ENCODE peak calls at places on chromosomes 3 and 15, in nine cellular contexts. One of them, this sample, is unnamed.

GRCh38 chr3:177729939-177730700 is 532.8 kb upstream of the TBL1XR1 start:
- DNase-seq in stimulated activated CD4-positive, alpha-beta T cell treated with anti-CD3 and anti-CD28 coated beads, Interleukin-12 subunit alpha, Interleukin-12 subunit beta, amount 100 ng/mL, for 48 hours: no peak
- DNase-seq in adrenal gland: peak
- DNase-seq in T-helper 2 cell: no peak
- DNase-seq in mucosa of descending colon: no peak
- DNase-seq in KG1: no peak
- DNase-seq in activated T-cell treated with anti-CD3 and anti-CD28 coated beads for 1 hour: no peak
- DNase-seq in nephron progenitor cell: no peak
- DNase-seq in tibial artery: peak
- DNase-seq in this sample: no peak

GRCh38 chr15:101156509-101157159 is 95.2 kb downstream of the CHSY1 start:
- DNase-seq in stimulated activated CD4-positive, alpha-beta T cell treated with anti-CD3 and anti-CD28 coated beads, Interleukin-12 subunit alpha, Interleukin-12 subunit beta, amount 100 ng/mL, for 48 hours: no peak
- DNase-seq in adrenal gland: no peak
- DNase-seq in T-helper 2 cell: no peak
- DNase-seq in mucosa of descending colon: no peak
- DNase-seq in KG1: no peak
- DNase-seq in activated T-cell treated with anti-CD3 and anti-CD28 coated beads for 1 hour: no peak
- DNase-seq in nephron progenitor cell: peak
- DNase-seq in tibial artery: no peak
- DNase-seq in this sample: no peak

GRCh38 chr3:100525753-100526612 is 33.6 kb downstream of the TMEM45A start:
- DNase-seq in stimulated activated CD4-positive, alpha-beta T cell treated with anti-CD3 and anti-CD28 coated beads, Interleukin-12 subunit alpha, Interleukin-12 subunit beta, amount 100 ng/mL, for 48 hours: no peak
- DNase-seq in adrenal gland: peak
- DNase-seq in T-helper 2 cell: no peak
- DNase-seq in mucosa of descending colon: no peak
- DNase-seq in KG1: no peak
- DNase-seq in activated T-cell treated with anti-CD3 and anti-CD28 coated beads for 1 hour: no peak
- DNase-seq in nephron progenitor cell: no peak
- DNase-seq in tibial artery: no peak
- DNase-seq in this sample: no peak

GRCh38 chr3:143135150-143135549 is 15.6 kb downstream of the CHST2 start:
- DNase-seq in stimulated activated CD4-positive, alpha-beta T cell treated with anti-CD3 and anti-CD28 coated beads, Interleukin-12 subunit alpha, Interleukin-12 subunit beta, amount 100 ng/mL, for 48 hours: no peak
- DNase-seq in adrenal gland: no peak
- DNase-seq in T-helper 2 cell: no peak
- DNase-seq in mucosa of descending colon: no peak
- DNase-seq in KG1: no peak
- DNase-seq in activated T-cell treated with anti-CD3 and anti-CD28 coated beads for 1 hour: no peak
- DNase-seq in nephron progenitor cell: no peak
- DNase-seq in tibial artery: no peak
- DNase-seq in this sample: no peak

GRCh38 chr3:83248454-83248853 is 1487.0 kb upstream of the GBE1 start:
- DNase-seq in stimulated activated CD4-positive, alpha-beta T cell treated with anti-CD3 and anti-CD28 coated beads, Interleukin-12 subunit alpha, Interleukin-12 subunit beta, amount 100 ng/mL, for 48 hours: no peak
- DNase-seq in adrenal gland: no peak
- DNase-seq in T-helper 2 cell: no peak
- DNase-seq in mucosa of descending colon: no peak
- DNase-seq in KG1: no peak
- DNase-seq in activated T-cell treated with anti-CD3 and anti-CD28 coated beads for 1 hour: no peak
- DNase-seq in nephron progenitor cell: no peak
- DNase-seq in tibial artery: no peak
- DNase-seq in this sample: no peak

GRCh38 chr15:27889258-27889657 is 209.9 kb downstream of the OCA2 start:
- DNase-seq in stimulated activated CD4-positive, alpha-beta T cell treated with anti-CD3 and anti-CD28 coated beads, Interleukin-12 subunit alpha, Interleukin-12 subunit beta, amount 100 ng/mL, for 48 hours: no peak
- DNase-seq in adrenal gland: no peak
- DNase-seq in T-helper 2 cell: no peak
- DNase-seq in mucosa of descending colon: no peak
- DNase-seq in KG1: no peak
- DNase-seq in activated T-cell treated with anti-CD3 and anti-CD28 coated beads for 1 hour: no peak
- DNase-seq in nephron progenitor cell: no peak
- DNase-seq in tibial artery: no peak
- DNase-seq in this sample: no peak

GRCh38 chr3:184259878-184260570 is 1.3 kb downstream of the CAMK2N2 start:
- DNase-seq in stimulated activated CD4-positive, alpha-beta T cell treated with anti-CD3 and anti-CD28 coated beads, Interleukin-12 subunit alpha, Interleukin-12 subunit beta, amount 100 ng/mL, for 48 hours: no peak
- DNase-seq in adrenal gland: no peak
- DNase-seq in T-helper 2 cell: peak
- DNase-seq in mucosa of descending colon: peak
- DNase-seq in KG1: no peak
- DNase-seq in activated T-cell treated with anti-CD3 and anti-CD28 coated beads for 1 hour: no peak
- DNase-seq in nephron progenitor cell: peak
- DNase-seq in tibial artery: no peak
- DNase-seq in this sample: peak

GRCh38 chr3:64680334-64680733 is 7.5 kb downstream of the ADAMTS9 start:
- DNase-seq in stimulated activated CD4-positive, alpha-beta T cell treated with anti-CD3 and anti-CD28 coated beads, Interleukin-12 subunit alpha, Interleukin-12 subunit beta, amount 100 ng/mL, for 48 hours: no peak
- DNase-seq in adrenal gland: no peak
- DNase-seq in T-helper 2 cell: no peak
- DNase-seq in mucosa of descending colon: no peak
- DNase-seq in KG1: no peak
- DNase-seq in activated T-cell treated with anti-CD3 and anti-CD28 coated beads for 1 hour: no peak
- DNase-seq in nephron progenitor cell: no peak
- DNase-seq in tibial artery: no peak
- DNase-seq in this sample: no peak

GRCh38 chr3:55860040-55860439 is 372.9 kb upstream of the WNT5A start:
- DNase-seq in stimulated activated CD4-positive, alpha-beta T cell treated with anti-CD3 and anti-CD28 coated beads, Interleukin-12 subunit alpha, Interleukin-12 subunit beta, amount 100 ng/mL, for 48 hours: no peak
- DNase-seq in adrenal gland: no peak
- DNase-seq in T-helper 2 cell: no peak
- DNase-seq in mucosa of descending colon: no peak
- DNase-seq in KG1: no peak
- DNase-seq in activated T-cell treated with anti-CD3 and anti-CD28 coated beads for 1 hour: no peak
- DNase-seq in nephron progenitor cell: no peak
- DNase-seq in tibial artery: no peak
- DNase-seq in this sample: no peak

GRCh38 chr3:72938471-72939265 is 50.8 kb downstream of the GXYLT2 start:
- DNase-seq in stimulated activated CD4-positive, alpha-beta T cell treated with anti-CD3 and anti-CD28 coated beads, Interleukin-12 subunit alpha, Interleukin-12 subunit beta, amount 100 ng/mL, for 48 hours: no peak
- DNase-seq in adrenal gland: peak
- DNase-seq in T-helper 2 cell: peak
- DNase-seq in mucosa of descending colon: no peak
- DNase-seq in KG1: peak
- DNase-seq in activated T-cell treated with anti-CD3 and anti-CD28 coated beads for 1 hour: no peak
- DNase-seq in nephron progenitor cell: no peak
- DNase-seq in tibial artery: peak
- DNase-seq in this sample: peak

GRCh38 chr15:89101302-89102191 is 13.3 kb downstream of the ABHD2 start:
- DNase-seq in stimulated activated CD4-positive, alpha-beta T cell treated with anti-CD3 and anti-CD28 coated beads, Interleukin-12 subunit alpha, Interleukin-12 subunit beta, amount 100 ng/mL, for 48 hours: no peak
- DNase-seq in adrenal gland: peak
- DNase-seq in T-helper 2 cell: no peak
- DNase-seq in mucosa of descending colon: no peak
- DNase-seq in KG1: no peak
- DNase-seq in activated T-cell treated with anti-CD3 and anti-CD28 coated beads for 1 hour: no peak
- DNase-seq in nephron progenitor cell: no peak
- DNase-seq in tibial artery: peak
- DNase-seq in this sample: peak

GRCh38 chr3:129058441-129059194 is 2.0 kb upstream of the GP9 start:
- DNase-seq in stimulated activated CD4-positive, alpha-beta T cell treated with anti-CD3 and anti-CD28 coated beads, Interleukin-12 subunit alpha, Interleukin-12 subunit beta, amount 100 ng/mL, for 48 hours: no peak
- DNase-seq in adrenal gland: no peak
- DNase-seq in T-helper 2 cell: no peak
- DNase-seq in mucosa of descending colon: peak
- DNase-seq in KG1: no peak
- DNase-seq in activated T-cell treated with anti-CD3 and anti-CD28 coated beads for 1 hour: no peak
- DNase-seq in nephron progenitor cell: no peak
- DNase-seq in tibial artery: no peak
- DNase-seq in this sample: peak

GRCh38 chr3:115982121-115982520 is 358.8 kb downstream of the GAP43 start:
- DNase-seq in stimulated activated CD4-positive, alpha-beta T cell treated with anti-CD3 and anti-CD28 coated beads, Interleukin-12 subunit alpha, Interleukin-12 subunit beta, amount 100 ng/mL, for 48 hours: no peak
- DNase-seq in adrenal gland: no peak
- DNase-seq in T-helper 2 cell: no peak
- DNase-seq in mucosa of descending colon: no peak
- DNase-seq in KG1: no peak
- DNase-seq in activated T-cell treated with anti-CD3 and anti-CD28 coated beads for 1 hour: no peak
- DNase-seq in nephron progenitor cell: no peak
- DNase-seq in tibial artery: no peak
- DNase-seq in this sample: no peak

GRCh38 chr15:77702211-77702957 is 69.7 kb upstream of the LINGO1 start:
- DNase-seq in stimulated activated CD4-positive, alpha-beta T cell treated with anti-CD3 and anti-CD28 coated beads, Interleukin-12 subunit alpha, Interleukin-12 subunit beta, amount 100 ng/mL, for 48 hours: no peak
- DNase-seq in adrenal gland: no peak
- DNase-seq in T-helper 2 cell: no peak
- DNase-seq in mucosa of descending colon: peak
- DNase-seq in KG1: no peak
- DNase-seq in activated T-cell treated with anti-CD3 and anti-CD28 coated beads for 1 hour: no peak
- DNase-seq in nephron progenitor cell: peak
- DNase-seq in tibial artery: no peak
- DNase-seq in this sample: no peak